ENCODE peak calls at places on chromosome 20, in nine cellular contexts. One of them, this sample, is unnamed.

GRCh38 chr20:9144643-9145042 is 75.8 kb downstream of the PLCB4 start:
- DNase-seq in Calu3: no peak
- DNase-seq in thoracic aorta: no peak
- DNase-seq in cardiac muscle cell: no peak
- DNase-seq in OCI-LY7: no peak
- DNase-seq in CD8-positive, alpha-beta T cell: no peak
- DNase-seq in esophagus squamous epithelium: no peak
- DNase-seq in heart left ventricle: no peak
- DNase-seq in AG10803: no peak
- DNase-seq in this sample: no peak

GRCh38 chr20:48720256-48721020 is 107.4 kb downstream of the PREX1 start:
- DNase-seq in cardiac muscle cell: no peak
- DNase-seq in OCI-LY7: no peak
- DNase-seq in AG10803: no peak
- DNase-seq in heart left ventricle: no peak
- DNase-seq in CD8-positive, alpha-beta T cell: no peak
- DNase-seq in Calu3: no peak
- DNase-seq in thoracic aorta: no peak
- DNase-seq in esophagus squamous epithelium: no peak
- DNase-seq in this sample: no peak

GRCh38 chr20:59268827-59269226 is 31.6 kb upstream of the EDN3 start:
- DNase-seq in AG10803: no peak
- DNase-seq in Calu3: no peak
- DNase-seq in CD8-positive, alpha-beta T cell: no peak
- DNase-seq in cardiac muscle cell: peak; percentile 18
- DNase-seq in OCI-LY7: no peak
- DNase-seq in thoracic aorta: no peak
- DNase-seq in heart left ventricle: no peak
- DNase-seq in esophagus squamous epithelium: no peak
- DNase-seq in this sample: no peak

GRCh38 chr20:46088409-46089075 is 1.2 kb downstream of the NCOA5 start:
- DNase-seq in AG10803: peak; percentile 29
- DNase-seq in esophagus squamous epithelium: no peak
- DNase-seq in Calu3: peak; percentile 23
- DNase-seq in heart left ventricle: no peak
- DNase-seq in thoracic aorta: no peak
- DNase-seq in OCI-LY7: peak; percentile 61
- DNase-seq in cardiac muscle cell: no peak
- DNase-seq in CD8-positive, alpha-beta T cell: no peak
- DNase-seq in this sample: peak; percentile 36

GRCh38 chr20:30505566-30505965 is 751.9 kb upstream of the DEFB115 start:
- DNase-seq in cardiac muscle cell: no peak
- DNase-seq in heart left ventricle: no peak
- DNase-seq in esophagus squamous epithelium: no peak
- DNase-seq in Calu3: no peak
- DNase-seq in thoracic aorta: no peak
- DNase-seq in OCI-LY7: no peak
- DNase-seq in AG10803: no peak
- DNase-seq in CD8-positive, alpha-beta T cell: no peak
- DNase-seq in this sample: no peak

GRCh38 chr20:38825571-38825900 is 20.0 kb downstream of the PPP1R16B start:
- DNase-seq in heart left ventricle: no peak
- DNase-seq in Calu3: no peak
- DNase-seq in AG10803: no peak
- DNase-seq in CD8-positive, alpha-beta T cell: no peak
- DNase-seq in cardiac muscle cell: no peak
- DNase-seq in esophagus squamous epithelium: no peak
- DNase-seq in OCI-LY7: no peak
- DNase-seq in thoracic aorta: no peak
- DNase-seq in this sample: no peak

GRCh38 chr20:48691523-48691922 is 136.3 kb downstream of the PREX1 start:
- DNase-seq in AG10803: no peak
- DNase-seq in thoracic aorta: no peak
- DNase-seq in CD8-positive, alpha-beta T cell: no peak
- DNase-seq in heart left ventricle: peak; percentile 47
- DNase-seq in cardiac muscle cell: peak; percentile 29
- DNase-seq in esophagus squamous epithelium: no peak
- DNase-seq in Calu3: no peak
- DNase-seq in OCI-LY7: no peak
- DNase-seq in this sample: peak; percentile 12

GRCh38 chr20:37233471-37234253 is 28.0 kb downstream of the GHRH start:
- DNase-seq in OCI-LY7: no peak
- DNase-seq in CD8-positive, alpha-beta T cell: no peak
- DNase-seq in esophagus squamous epithelium: no peak
- DNase-seq in cardiac muscle cell: no peak
- DNase-seq in Calu3: no peak
- DNase-seq in AG10803: no peak
- DNase-seq in thoracic aorta: no peak
- DNase-seq in heart left ventricle: no peak
- DNase-seq in this sample: no peak

DNA sequence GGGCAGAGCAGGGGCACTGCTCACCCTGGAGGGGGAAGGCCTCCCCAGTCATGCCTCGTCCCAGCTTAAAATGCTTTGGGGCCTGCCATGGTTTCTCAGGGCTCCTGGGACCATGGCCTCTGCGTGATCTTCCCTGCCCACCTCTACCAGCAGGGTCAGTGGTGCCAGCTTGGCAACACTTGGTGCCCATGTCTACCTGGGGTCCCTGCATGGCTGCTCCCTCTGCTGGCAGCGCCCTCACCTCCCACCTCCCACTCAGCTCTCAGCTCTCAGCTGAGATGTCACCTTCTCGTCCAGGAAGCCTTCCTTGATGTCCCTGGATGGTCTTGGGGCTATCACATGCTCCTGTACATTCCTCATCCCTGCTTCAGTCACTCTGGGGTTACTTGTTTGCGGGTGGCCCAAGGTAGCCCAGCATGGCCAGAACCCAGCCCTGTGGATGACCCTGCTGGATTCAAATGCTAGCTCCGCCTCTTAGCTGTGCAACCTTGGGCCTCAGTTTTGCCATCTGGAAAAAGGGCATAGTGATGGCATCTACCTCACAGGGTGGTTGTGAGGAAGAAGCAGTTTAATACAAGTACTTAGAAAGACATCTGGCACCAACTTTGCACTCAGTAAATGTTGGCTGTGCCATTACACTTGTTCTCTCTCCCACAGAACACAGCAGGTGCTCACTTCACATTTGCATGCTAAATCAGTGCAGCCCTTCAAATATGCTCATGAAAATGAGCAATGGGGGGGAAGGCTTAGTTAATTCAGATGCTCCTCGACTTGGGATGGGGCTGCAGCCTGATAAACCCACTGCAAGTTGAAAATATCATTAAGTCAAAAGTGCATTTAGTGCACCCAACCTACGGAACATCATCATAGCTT is 53.5 kb upstream of the PTPN1 start:
- DNase-seq in OCI-LY7: peak; percentile 8
- DNase-seq in cardiac muscle cell: no peak
- DNase-seq in Calu3: peak; percentile 54
- DNase-seq in CD8-positive, alpha-beta T cell: no peak
- DNase-seq in heart left ventricle: no peak
- DNase-seq in esophagus squamous epithelium: no peak
- DNase-seq in AG10803: no peak
- DNase-seq in thoracic aorta: no peak
- DNase-seq in this sample: no peak
- TF ChIP-seq CTCF in OCI-LY7: peak; percentile 38
- TF ChIP-seq CTCF in cardiac muscle cell: peak; percentile 17
- TF ChIP-seq CTCF in Calu3: no peak
- TF ChIP-seq CTCF in CD8-positive, alpha-beta T cell: no peak
- TF ChIP-seq CTCF in heart left ventricle: no peak
- TF ChIP-seq CTCF in esophagus squamous epithelium: peak; percentile 6
- TF ChIP-seq CTCF in AG10803: no peak
- TF ChIP-seq CTCF in thoracic aorta: no peak
- TF ChIP-seq CTCF in this sample: no peak

DNA sequence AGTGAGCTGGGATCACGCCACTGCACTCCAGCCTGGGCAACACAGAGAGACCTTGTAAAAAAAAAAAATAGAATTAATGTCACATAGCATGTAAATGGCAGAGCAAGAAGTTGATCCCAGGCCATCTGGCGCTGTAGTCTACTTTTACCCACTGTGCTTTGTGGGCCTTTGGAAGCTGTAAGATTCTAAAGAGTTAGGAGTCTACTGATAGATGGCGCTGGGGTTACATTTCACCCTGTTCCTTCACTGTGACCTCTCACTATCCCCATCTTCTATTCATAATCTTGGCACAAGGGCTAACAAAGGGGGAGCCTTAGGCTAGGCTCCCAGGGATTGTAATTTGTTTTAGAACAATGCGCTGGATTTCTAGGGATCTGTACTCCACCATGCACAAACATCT is 24.4 kb downstream of the SIRPD start:
- DNase-seq in cardiac muscle cell: no peak
- DNase-seq in CD8-positive, alpha-beta T cell: no peak
- DNase-seq in thoracic aorta: no peak
- DNase-seq in OCI-LY7: no peak
- DNase-seq in AG10803: no peak
- DNase-seq in Calu3: no peak
- DNase-seq in esophagus squamous epithelium: no peak
- DNase-seq in heart left ventricle: no peak
- DNase-seq in this sample: peak; percentile 40
- TF ChIP-seq CTCF in cardiac muscle cell: no peak
- TF ChIP-seq CTCF in CD8-positive, alpha-beta T cell: no peak
- TF ChIP-seq CTCF in thoracic aorta: no peak
- TF ChIP-seq CTCF in OCI-LY7: peak; percentile 16
- TF ChIP-seq CTCF in AG10803: no peak
- TF ChIP-seq CTCF in Calu3: no peak
- TF ChIP-seq CTCF in esophagus squamous epithelium: no peak
- TF ChIP-seq CTCF in heart left ventricle: no peak
- TF ChIP-seq CTCF in this sample: peak; percentile 16

GRCh38 chr20:32024683-32025295 is 14.6 kb downstream of the CCM2L start:
- DNase-seq in OCI-LY7: no peak
- DNase-seq in cardiac muscle cell: no peak
- DNase-seq in esophagus squamous epithelium: no peak
- DNase-seq in AG10803: no peak
- DNase-seq in CD8-positive, alpha-beta T cell: no peak
- DNase-seq in heart left ventricle: no peak
- DNase-seq in Calu3: no peak
- DNase-seq in thoracic aorta: no peak
- DNase-seq in this sample: no peak
- TF ChIP-seq CTCF in OCI-LY7: no peak
- TF ChIP-seq CTCF in cardiac muscle cell: no peak
- TF ChIP-seq CTCF in esophagus squamous epithelium: no peak
- TF ChIP-seq CTCF in AG10803: no peak
- TF ChIP-seq CTCF in CD8-positive, alpha-beta T cell: peak; percentile 9
- TF ChIP-seq CTCF in heart left ventricle: no peak
- TF ChIP-seq CTCF in Calu3: no peak
- TF ChIP-seq CTCF in thoracic aorta: no peak
- TF ChIP-seq CTCF in this sample: no peak

DNA sequence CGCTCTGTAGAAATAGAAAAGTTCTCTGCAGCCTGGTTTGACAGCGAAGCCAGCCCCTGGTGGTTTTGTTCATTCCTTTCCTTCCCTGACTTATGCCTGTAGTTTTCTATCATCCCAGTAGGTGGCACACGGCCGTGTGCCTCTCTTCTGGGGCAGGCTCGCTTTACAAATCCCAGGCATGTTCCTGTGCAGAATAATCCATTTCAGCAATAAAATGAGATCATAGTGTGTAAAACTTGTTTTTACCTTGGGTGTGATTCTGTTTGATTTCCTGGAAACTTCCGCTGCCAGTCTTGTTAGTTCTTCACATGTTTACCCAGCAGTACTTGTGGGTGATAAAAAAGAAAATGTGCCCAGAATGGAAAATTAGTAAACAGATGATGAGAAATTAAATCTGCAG is 7.4 kb upstream of the INSM1 start:
- DNase-seq in OCI-LY7: peak; percentile 39
- DNase-seq in thoracic aorta: no peak
- DNase-seq in Calu3: no peak
- DNase-seq in AG10803: peak; percentile 60
- DNase-seq in cardiac muscle cell: peak; percentile 65
- DNase-seq in esophagus squamous epithelium: no peak
- DNase-seq in heart left ventricle: no peak
- DNase-seq in CD8-positive, alpha-beta T cell: no peak
- DNase-seq in this sample: peak; percentile 70
- TF ChIP-seq CTCF in OCI-LY7: peak; percentile 86
- TF ChIP-seq CTCF in thoracic aorta: peak; percentile 50
- TF ChIP-seq CTCF in Calu3: no peak
- TF ChIP-seq CTCF in AG10803: peak; percentile 82
- TF ChIP-seq CTCF in cardiac muscle cell: peak; percentile 90
- TF ChIP-seq CTCF in esophagus squamous epithelium: peak; percentile 81
- TF ChIP-seq CTCF in heart left ventricle: peak; percentile 69
- TF ChIP-seq CTCF in CD8-positive, alpha-beta T cell: peak; percentile 46
- TF ChIP-seq CTCF in this sample: peak; percentile 69

GRCh38 chr20:362271-363254 is 15.7 kb downstream of the NRSN2 start:
- DNase-seq in cardiac muscle cell: no peak
- DNase-seq in thoracic aorta: peak; percentile 24
- DNase-seq in heart left ventricle: peak; percentile 92
- DNase-seq in OCI-LY7: peak; percentile 91
- DNase-seq in AG10803: peak; percentile 86
- DNase-seq in esophagus squamous epithelium: peak; percentile 16
- DNase-seq in Calu3: peak; percentile 95
- DNase-seq in CD8-positive, alpha-beta T cell: no peak
- DNase-seq in this sample: peak; percentile 99
- TF ChIP-seq CTCF in cardiac muscle cell: peak; percentile 61
- TF ChIP-seq CTCF in thoracic aorta: peak; percentile 14
- TF ChIP-seq CTCF in heart left ventricle: peak; percentile 30
- TF ChIP-seq CTCF in OCI-LY7: peak; percentile 58
- TF ChIP-seq CTCF in AG10803: peak; percentile 45
- TF ChIP-seq CTCF in esophagus squamous epithelium: peak; percentile 72
- TF ChIP-seq CTCF in Calu3: peak; percentile 45
- TF ChIP-seq CTCF in CD8-positive, alpha-beta T cell: no peak
- TF ChIP-seq CTCF in this sample: peak; percentile 73

GRCh38 chr20:5222919-5223634 is 93.7 kb downstream of the PROKR2 start:
- DNase-seq in thoracic aorta: no peak
- DNase-seq in heart left ventricle: peak; percentile 52
- DNase-seq in esophagus squamous epithelium: no peak
- DNase-seq in OCI-LY7: peak; percentile 70
- DNase-seq in cardiac muscle cell: peak; percentile 71
- DNase-seq in AG10803: peak; percentile 69
- DNase-seq in Calu3: peak; percentile 35
- DNase-seq in CD8-positive, alpha-beta T cell: peak; percentile 29
- DNase-seq in this sample: peak; percentile 66
- TF ChIP-seq CTCF in thoracic aorta: peak; percentile 75
- TF ChIP-seq CTCF in heart left ventricle: peak; percentile 79
- TF ChIP-seq CTCF in esophagus squamous epithelium: peak; percentile 79
- TF ChIP-seq CTCF in OCI-LY7: peak; percentile 99
- TF ChIP-seq CTCF in cardiac muscle cell: peak; percentile 96
- TF ChIP-seq CTCF in AG10803: peak; percentile 94
- TF ChIP-seq CTCF in Calu3: peak; percentile 60
- TF ChIP-seq CTCF in CD8-positive, alpha-beta T cell: peak; percentile 72
- TF ChIP-seq CTCF in this sample: peak; percentile 81

GRCh38 chr20:12740647-12741046 is 268.1 kb upstream of the SPTLC3 start:
- DNase-seq in thoracic aorta: no peak
- DNase-seq in esophagus squamous epithelium: no peak
- DNase-seq in cardiac muscle cell: no peak
- DNase-seq in OCI-LY7: no peak
- DNase-seq in heart left ventricle: no peak
- DNase-seq in Calu3: no peak
- DNase-seq in CD8-positive, alpha-beta T cell: no peak
- DNase-seq in AG10803: no peak
- DNase-seq in this sample: no peak
- TF ChIP-seq CTCF in thoracic aorta: no peak
- TF ChIP-seq CTCF in esophagus squamous epithelium: no peak
- TF ChIP-seq CTCF in cardiac muscle cell: no peak
- TF ChIP-seq CTCF in OCI-LY7: no peak
- TF ChIP-seq CTCF in heart left ventricle: no peak
- TF ChIP-seq CTCF in Calu3: no peak
- TF ChIP-seq CTCF in CD8-positive, alpha-beta T cell: no peak
- TF ChIP-seq CTCF in AG10803: no peak
- TF ChIP-seq CTCF in this sample: no peak